ENCODE peak calls at places on chromosomes 1 and 21, in eight cellular contexts. A is stomach, L is aorta, Y is IMR-90, V is HAP-1, S is Panc1, Z is SK-N-SH, O is breast epithelium. T is an unnamed sample.

GRCh38 chr1:11600901-11601300 is 53.3 kb downstream of the FBXO2 start:
- DNase-seq in L (no peak), A (no peak), Z (no peak), Y (no peak), O (no peak), V (no peak), S (no peak), T (no peak)

GRCh38 chr1:166145496-166145895 is 21.3 kb downstream of the FAM78B start:
- DNase-seq in Y (no peak), O (no peak), Z (no peak), V (no peak), L (no peak), A (no peak), S (no peak), T (no peak)

GRCh38 chr21:42707207-42707830 is 53.9 kb downstream of the PDE9A start:
- DNase-seq in L (no peak), Y (no peak), A (no peak), S (no peak), Z (no peak), V (no peak), O (no peak), T (no peak)

GRCh38 chr1:175445661-175446060 is 253.1 kb upstream of the KIAA0040 start:
- DNase-seq in V (no peak), O (no peak), Z (peak; percentile 59), A (no peak), Y (no peak), S (no peak), L (no peak), T (no peak)

GRCh38 chr1:230288641-230289349 is 137.3 kb downstream of the PGBD5 start:
- DNase-seq in Z (no peak), Y (peak; percentile 12), L (no peak), V (no peak), A (no peak), S (no peak), O (no peak), T (peak; percentile 84)

GRCh38 chr1:83693409-83694126 is 305.4 kb downstream of the TTLL7 start:
- DNase-seq in S (no peak), Y (no peak), Z (peak; percentile 49), V (peak; percentile 25), L (no peak), A (no peak), O (no peak), T (no peak)

GRCh38 chr1:148333875-148334338 is 149.2 kb downstream of the PPIAL4G start:
- DNase-seq in V (no peak), Z (no peak), A (no peak), Y (no peak), L (no peak), S (no peak), O (no peak), T (no peak)

GRCh38 chr1:58881471-58881994 is 97.7 kb upstream of the JUN start:
- DNase-seq in Y (peak; percentile 82), A (peak; percentile 69), O (no peak), S (no peak), V (no peak), Z (no peak), L (peak; percentile 55), T (peak; percentile 68)

GRCh38 chr1:61839702-61840101 is 97.4 kb downstream of the PATJ start:
- DNase-seq in O (no peak), A (no peak), V (no peak), Z (no peak), S (no peak), L (no peak), Y (peak; percentile 80), T (no peak)

GRCh38 chr1:199173356-199173755 is 534.5 kb downstream of the PTPRC start:
- DNase-seq in Z (no peak), A (no peak), S (no peak), Y (peak; percentile 77), V (no peak), L (no peak), O (no peak), T (no peak)

GRCh38 chr21:44520326-44521300 is 19.4 kb downstream of the KRTAP10-1 start:
- DNase-seq in A (no peak), Y (no peak), L (peak; percentile 40), V (no peak), O (no peak), S (no peak), Z (no peak), T (no peak)

GRCh38 chr1:36204347-36204909 is 19.8 kb upstream of the THRAP3 start:
- DNase-seq in V (no peak), Y (no peak), A (peak; percentile 51), S (no peak), Z (no peak), O (peak; percentile 84), L (no peak), T (peak; percentile 46)

GRCh38 chr21:42509239-42509638 is 4.4 kb upstream of the SLC37A1 start:
- DNase-seq in V (no peak), Y (no peak), O (no peak), S (no peak), L (no peak), A (no peak), Z (no peak), T (no peak)

GRCh38 chr1:18602533-18603211 is 28.0 kb upstream of the PAX7 start:
- DNase-seq in A (no peak), V (no peak), Z (no peak), L (no peak), Y (no peak), S (no peak), O (no peak), T (no peak)

GRCh38 chr1:5883129-5884048 is 108.8 kb downstream of the NPHP4 start:
- DNase-seq in Z (no peak), O (no peak), S (no peak), V (no peak), L (no peak), A (no peak), Y (no peak), T (no peak)

GRCh38 chr1:21579788-21580187 is 70.6 kb downstream of the ALPL start:
- DNase-seq in Y (peak; percentile 33), L (no peak), V (no peak), O (no peak), A (no peak), S (no peak), Z (no peak), T (no peak)

GRCh38 chr1:207455183-207455754 is 1.1 kb downstream of the CR2 start:
- DNase-seq in S (no peak), O (no peak), A (no peak), V (no peak), Y (no peak), Z (no peak), L (no peak), T (no peak)

GRCh38 chr1:214369364-214369763 is 88.4 kb downstream of the SMYD2 start:
- DNase-seq in V (no peak), O (no peak), S (no peak), Z (no peak), Y (no peak), L (no peak), A (no peak), T (no peak)

GRCh38 chr1:117842408-117843170 is 86.8 kb downstream of the GDAP2 start:
- DNase-seq in S (no peak), L (no peak), V (peak; percentile 12), Z (no peak), Y (no peak), O (no peak), A (no peak), T (no peak)

GRCh38 chr1:2049517-2050481 is at the start of gene PRKCZ:
- DNase-seq in S (no peak), V (peak; percentile 96), L (peak; percentile 78), O (peak; percentile 93), A (peak; percentile 97), Y (no peak), Z (peak; percentile 97), T (peak; percentile 79)

GRCh38 chr1:2050793-2051682 is 827 bp downstream of the PRKCZ start:
- DNase-seq in S (no peak), V (no peak), A (peak; percentile 33), L (no peak), Z (no peak), Y (no peak), O (no peak), T (no peak)

GRCh38 chr1:2049225-2049516 is 1.0 kb upstream of the PRKCZ start:
- DNase-seq in L (no peak), V (no peak), Y (no peak), A (no peak), O (no peak), S (no peak), Z (no peak), T (no peak)

GRCh38 chr1:2052096-2052569 is 1.9 kb downstream of the PRKCZ start:
- DNase-seq in Z (no peak), Y (no peak), L (no peak), O (no peak), S (no peak), V (no peak), A (no peak), T (no peak)

DNA sequence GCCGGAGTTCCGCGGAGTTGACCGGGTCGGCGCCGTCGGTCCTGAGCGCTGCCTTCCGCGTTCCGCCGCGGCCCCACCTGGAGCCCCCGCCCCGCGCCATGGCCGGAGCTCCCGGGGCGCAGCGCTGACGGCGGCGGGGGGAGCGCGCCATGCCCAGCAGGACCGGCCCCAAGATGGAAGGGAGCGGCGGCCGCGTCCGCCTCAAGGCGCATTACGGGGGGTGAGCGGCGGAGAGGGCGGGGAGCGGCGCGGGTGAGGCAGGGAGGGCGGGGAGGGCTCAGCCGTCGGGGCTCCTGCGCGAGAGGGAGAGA is 226 bp downstream of the PRKCZ start:
- DNase-seq in Z (peak; percentile 83), L (no peak), O (no peak), V (peak; percentile 66), A (no peak), Y (no peak), S (no peak), T (peak; percentile 31)
- H3K4me3 ChIP-seq in Z (peak overlapping the region; percentile 32), L (no peak overlapping the region), O (peak overlapping the region; percentile 27), V (peak overlapping the region; percentile 57), A (peak overlapping the region; percentile 75), Y (no peak overlapping the region), S (peak overlapping the region; percentile 63), T (peak overlapping the region; percentile 32)

GRCh38 chr1:910881-911721 is 12.6 kb upstream of the SAMD11 start:
- DNase-seq in V (peak; percentile 31), S (no peak), Z (peak; percentile 72), Y (peak; percentile 31), A (peak; percentile 64), O (no peak), L (peak; percentile 46), T (peak; percentile 48)
- H3K27me3 ChIP-seq in V (no peaks in the 10 kb centered on the region), S (no peaks in the 10 kb centered on the region), Z (no peaks in the 10 kb centered on the region), Y (no peaks in the 10 kb centered on the region), A (no peaks in the 10 kb centered on the region), O (peaks cover 11% of the 10 kb centered on the region), L (no peaks in the 10 kb centered on the region), T (no peaks in the 10 kb centered on the region)

GRCh38 chr21:38818336-38818723 is 12.6 kb downstream of the ETS2 start:
- DNase-seq in A (no peak), L (no peak), Y (no peak), V (no peak), Z (no peak), O (no peak), S (no peak), T (no peak)
- H3K9me3 ChIP-seq in A (no peaks in the 10 kb centered on the region), L (no peaks in the 10 kb centered on the region), Y (no peaks in the 10 kb centered on the region), V (no peaks in the 10 kb centered on the region), Z (no peaks in the 10 kb centered on the region), O (no peaks in the 10 kb centered on the region), S (no peaks in the 10 kb centered on the region), T (no peaks in the 10 kb centered on the region)

DNA sequence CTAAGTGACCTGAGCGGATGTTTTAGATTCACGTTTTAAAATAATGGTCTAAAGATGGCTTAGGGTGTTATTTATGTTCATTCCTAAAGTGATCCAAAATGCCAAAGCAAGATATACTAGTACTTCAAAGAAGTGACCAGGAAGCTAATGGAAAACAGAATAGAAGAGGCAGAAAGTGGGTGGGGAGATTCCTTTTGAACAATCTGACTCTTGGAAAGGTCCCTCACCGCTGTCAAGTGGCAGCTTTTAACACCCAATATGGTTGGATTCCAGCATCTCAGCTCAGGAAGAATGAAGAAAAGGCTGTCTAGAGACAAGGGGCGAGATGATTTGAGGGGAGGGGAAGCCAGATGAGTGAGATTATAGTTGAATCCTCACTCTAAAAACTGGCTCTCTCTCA is 90.3 kb downstream of the SCMH1 start:
- DNase-seq in A (no peak), Z (no peak), V (no peak), Y (no peak), O (no peak), L (no peak), S (no peak), T (no peak)
- H3K4me3 ChIP-seq in A (no peak overlapping the region), Z (no peak overlapping the region), V (no peak overlapping the region), Y (no peak overlapping the region), O (no peak overlapping the region), L (no peak overlapping the region), S (no peak overlapping the region), T (no peak overlapping the region)